ENCODE peak calls at places on chromosomes 11 and 22, in seven cellular contexts. One of them, this sample, is unnamed.

GRCh38 chr11:57103899-57104605 is 77.7 kb upstream of the LRRC55 start:
- DNase-seq in AG04450: no peak
- DNase-seq in adipocyte: no peak
- DNase-seq in brain microvascular endothelial cell: no peak
- DNase-seq in neuronal stem cell: no peak
- DNase-seq in mesenchymal stem cell: no peak
- DNase-seq in upper lobe of right lung: no peak
- DNase-seq in this sample: no peak

GRCh38 chr11:82932564-82932963 is 31.0 kb downstream of the DDIAS start:
- DNase-seq in adipocyte: no peak
- DNase-seq in neuronal stem cell: no peak
- DNase-seq in brain microvascular endothelial cell: no peak
- DNase-seq in AG04450: no peak
- DNase-seq in upper lobe of right lung: no peak
- DNase-seq in mesenchymal stem cell: no peak
- DNase-seq in this sample: no peak

GRCh38 chr11:115965754-115966504 is 461.7 kb upstream of the CADM1 start:
- DNase-seq in neuronal stem cell: no peak
- DNase-seq in AG04450: no peak
- DNase-seq in upper lobe of right lung: peak; percentile 74
- DNase-seq in mesenchymal stem cell: peak; percentile 50
- DNase-seq in adipocyte: no peak
- DNase-seq in brain microvascular endothelial cell: no peak
- DNase-seq in this sample: no peak

GRCh38 chr22:46263208-46263575 is at the start of gene PKDREJ:
- DNase-seq in mesenchymal stem cell: no peak
- DNase-seq in AG04450: no peak
- DNase-seq in adipocyte: no peak
- DNase-seq in brain microvascular endothelial cell: no peak
- DNase-seq in upper lobe of right lung: no peak
- DNase-seq in neuronal stem cell: no peak
- DNase-seq in this sample: no peak

GRCh38 chr22:25837288-25837900 is 95.4 kb downstream of the MYO18B start:
- DNase-seq in mesenchymal stem cell: no peak
- DNase-seq in AG04450: no peak
- DNase-seq in neuronal stem cell: no peak
- DNase-seq in brain microvascular endothelial cell: no peak
- DNase-seq in upper lobe of right lung: no peak
- DNase-seq in adipocyte: no peak
- DNase-seq in this sample: no peak

GRCh38 chr11:131606936-131607335 is 236.5 kb downstream of the NTM start:
- DNase-seq in adipocyte: no peak
- DNase-seq in upper lobe of right lung: no peak
- DNase-seq in neuronal stem cell: no peak
- DNase-seq in brain microvascular endothelial cell: no peak
- DNase-seq in AG04450: no peak
- DNase-seq in mesenchymal stem cell: no peak
- DNase-seq in this sample: no peak

GRCh38 chr11:34619062-34619516 is 1.8 kb upstream of the EHF start:
- DNase-seq in brain microvascular endothelial cell: no peak
- DNase-seq in mesenchymal stem cell: no peak
- DNase-seq in AG04450: no peak
- DNase-seq in neuronal stem cell: no peak
- DNase-seq in upper lobe of right lung: no peak
- DNase-seq in adipocyte: no peak
- DNase-seq in this sample: no peak

GRCh38 chr11:10302744-10303557 is 1.9 kb upstream of the ADM start:
- DNase-seq in upper lobe of right lung: peak; percentile 96
- DNase-seq in mesenchymal stem cell: peak; percentile 85
- DNase-seq in neuronal stem cell: peak; percentile 46
- DNase-seq in AG04450: no peak
- DNase-seq in brain microvascular endothelial cell: peak; percentile 48
- DNase-seq in adipocyte: peak; percentile 86
- DNase-seq in this sample: no peak

GRCh38 chr11:7019500-7020182 is 505 bp downstream of the ZNF214 start:
- DNase-seq in AG04450: no peak
- DNase-seq in brain microvascular endothelial cell: peak; percentile 5
- DNase-seq in mesenchymal stem cell: no peak
- DNase-seq in neuronal stem cell: no peak
- DNase-seq in upper lobe of right lung: peak; percentile 66
- DNase-seq in adipocyte: peak; percentile 59
- DNase-seq in this sample: no peak

GRCh38 chr11:79019981-79020380 is 420.8 kb downstream of the TENM4 start:
- DNase-seq in upper lobe of right lung: no peak
- DNase-seq in brain microvascular endothelial cell: no peak
- DNase-seq in adipocyte: no peak
- DNase-seq in neuronal stem cell: no peak
- DNase-seq in mesenchymal stem cell: no peak
- DNase-seq in AG04450: no peak
- DNase-seq in this sample: no peak

GRCh38 chr11:104541706-104542105 is 356.6 kb downstream of the CASP12 start:
- DNase-seq in mesenchymal stem cell: no peak
- DNase-seq in upper lobe of right lung: no peak
- DNase-seq in neuronal stem cell: no peak
- DNase-seq in adipocyte: no peak
- DNase-seq in brain microvascular endothelial cell: no peak
- DNase-seq in AG04450: no peak
- DNase-seq in this sample: no peak

GRCh38 chr11:69636512-69636866 is 4.5 kb upstream of the CCND1 start:
- DNase-seq in neuronal stem cell: peak; percentile 76
- DNase-seq in AG04450: peak; percentile 86
- DNase-seq in upper lobe of right lung: peak; percentile 86
- DNase-seq in mesenchymal stem cell: peak; percentile 88
- DNase-seq in adipocyte: peak; percentile 94
- DNase-seq in brain microvascular endothelial cell: peak; percentile 89
- DNase-seq in this sample: peak; percentile 61

GRCh38 chr11:14803846-14804245 is 88.2 kb downstream of the CYP2R1 start:
- DNase-seq in adipocyte: no peak
- DNase-seq in mesenchymal stem cell: no peak
- DNase-seq in AG04450: no peak
- DNase-seq in upper lobe of right lung: no peak
- DNase-seq in brain microvascular endothelial cell: no peak
- DNase-seq in neuronal stem cell: no peak
- DNase-seq in this sample: no peak

GRCh38 chr11:113261709-113262475 is 52.5 kb upstream of the TTC12 start:
- DNase-seq in AG04450: no peak
- DNase-seq in upper lobe of right lung: no peak
- DNase-seq in brain microvascular endothelial cell: no peak
- DNase-seq in adipocyte: peak; percentile 29
- DNase-seq in mesenchymal stem cell: peak; percentile 13
- DNase-seq in neuronal stem cell: no peak
- DNase-seq in this sample: no peak

GRCh38 chr11:4551346-4551979 is 6.5 kb downstream of the OR52M1 start:
- DNase-seq in mesenchymal stem cell: no peak
- DNase-seq in AG04450: no peak
- DNase-seq in brain microvascular endothelial cell: peak; percentile 4
- DNase-seq in upper lobe of right lung: no peak
- DNase-seq in neuronal stem cell: no peak
- DNase-seq in adipocyte: peak; percentile 16
- DNase-seq in this sample: no peak

GRCh38 chr11:132490976-132491375 is 1041.3 kb downstream of the OPCML start:
- DNase-seq in adipocyte: peak; percentile 21
- DNase-seq in upper lobe of right lung: no peak
- DNase-seq in neuronal stem cell: no peak
- DNase-seq in AG04450: peak; percentile 6
- DNase-seq in brain microvascular endothelial cell: no peak
- DNase-seq in mesenchymal stem cell: no peak
- DNase-seq in this sample: peak; percentile 54

GRCh38 chr11:9802291-9802861 is 138.5 kb downstream of the SWAP70 start:
- DNase-seq in neuronal stem cell: no peak
- DNase-seq in brain microvascular endothelial cell: peak; percentile 33
- DNase-seq in mesenchymal stem cell: peak; percentile 72
- DNase-seq in AG04450: peak; percentile 70
- DNase-seq in adipocyte: peak; percentile 93
- DNase-seq in upper lobe of right lung: no peak
- DNase-seq in this sample: peak; percentile 72

GRCh38 chr22:44225091-44225689 is 44.5 kb downstream of the PARVG start:
- DNase-seq in neuronal stem cell: no peak
- DNase-seq in mesenchymal stem cell: no peak
- DNase-seq in upper lobe of right lung: no peak
- DNase-seq in adipocyte: no peak
- DNase-seq in AG04450: no peak
- DNase-seq in brain microvascular endothelial cell: no peak
- DNase-seq in this sample: no peak

GRCh38 chr11:12285106-12285505 is 92.3 kb upstream of the PARVA start:
- DNase-seq in upper lobe of right lung: no peak
- DNase-seq in brain microvascular endothelial cell: peak; percentile 93
- DNase-seq in mesenchymal stem cell: peak; percentile 99
- DNase-seq in adipocyte: peak; percentile 76
- DNase-seq in AG04450: peak; percentile 89
- DNase-seq in neuronal stem cell: no peak
- DNase-seq in this sample: peak; percentile 77

GRCh38 chr22:31098633-31099110 is 8.7 kb downstream of the SELENOM start:
- DNase-seq in adipocyte: no peak
- DNase-seq in mesenchymal stem cell: no peak
- DNase-seq in brain microvascular endothelial cell: no peak
- DNase-seq in neuronal stem cell: no peak
- DNase-seq in AG04450: no peak
- DNase-seq in upper lobe of right lung: no peak
- DNase-seq in this sample: no peak

DNA sequence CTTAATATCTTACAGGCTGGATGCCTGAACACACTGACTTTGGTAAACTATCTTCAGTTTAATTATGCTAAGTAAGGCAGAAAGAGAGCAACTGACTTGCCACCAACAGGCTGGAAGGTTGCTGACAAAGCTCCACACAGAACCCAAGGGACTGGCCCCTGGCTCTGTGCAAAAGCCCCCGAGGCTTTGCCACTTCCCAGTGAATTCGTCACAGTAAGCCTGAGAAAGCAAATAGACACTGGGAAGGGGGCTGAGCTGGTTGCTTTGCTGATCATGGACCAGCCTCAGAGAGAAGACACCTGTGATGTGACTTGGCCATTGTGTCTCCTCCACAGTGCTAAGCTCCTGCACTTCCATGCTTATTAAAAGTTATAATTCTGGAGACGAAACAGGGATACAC is 91.7 kb downstream of the BLID start:
- DNase-seq in brain microvascular endothelial cell: no peak
- DNase-seq in neuronal stem cell: no peak
- DNase-seq in AG04450: no peak
- DNase-seq in upper lobe of right lung: no peak
- DNase-seq in mesenchymal stem cell: no peak
- DNase-seq in adipocyte: no peak
- DNase-seq in this sample: no peak
- H3K4me3 ChIP-seq in brain microvascular endothelial cell: no peak overlapping the region
- H3K4me3 ChIP-seq in neuronal stem cell: no peak overlapping the region
- H3K4me3 ChIP-seq in AG04450: no peak overlapping the region
- H3K4me3 ChIP-seq in upper lobe of right lung: no peak overlapping the region
- H3K4me3 ChIP-seq in mesenchymal stem cell: peak overlapping the region; percentile 65
- H3K4me3 ChIP-seq in adipocyte: peak overlapping the region; percentile 76
- H3K4me3 ChIP-seq in this sample: no peak overlapping the region

DNA sequence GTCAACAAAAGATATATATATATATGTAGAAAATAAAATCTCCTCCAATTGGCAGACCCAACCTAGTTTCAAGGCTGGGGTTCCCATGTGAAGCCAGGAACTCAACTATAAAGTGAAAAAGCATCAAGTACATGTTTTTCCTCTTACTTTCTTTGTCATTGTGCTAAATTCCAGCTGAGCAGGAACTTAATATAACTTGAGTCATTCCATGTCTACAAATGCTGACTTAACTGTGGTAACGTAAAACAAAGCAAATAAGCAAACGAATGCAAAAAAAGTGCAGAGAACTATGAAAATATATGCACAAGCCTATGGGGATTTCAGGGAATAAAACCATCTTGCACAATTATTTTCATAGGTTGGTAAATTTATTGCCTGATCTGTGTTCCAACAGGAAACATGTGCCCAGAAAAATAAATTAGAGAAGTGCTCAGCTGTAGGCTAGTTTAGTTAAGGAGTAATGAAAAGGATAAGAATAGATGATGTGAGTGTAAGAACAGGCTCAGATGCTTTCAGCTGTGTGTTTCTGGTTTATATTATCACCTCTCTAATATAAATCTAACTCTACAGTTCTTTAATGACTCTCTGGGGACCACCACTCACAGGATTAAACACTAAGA is 1169.3 kb downstream of the LRRC4C start:
- DNase-seq in upper lobe of right lung: no peak
- DNase-seq in brain microvascular endothelial cell: no peak
- DNase-seq in adipocyte: no peak
- DNase-seq in AG04450: no peak
- DNase-seq in mesenchymal stem cell: peak; percentile 35
- DNase-seq in neuronal stem cell: no peak
- DNase-seq in this sample: no peak
- H3K4me3 ChIP-seq in upper lobe of right lung: no peak overlapping the region
- H3K4me3 ChIP-seq in brain microvascular endothelial cell: no peak overlapping the region
- H3K4me3 ChIP-seq in adipocyte: no peak overlapping the region
- H3K4me3 ChIP-seq in AG04450: no peak overlapping the region
- H3K4me3 ChIP-seq in mesenchymal stem cell: no peak overlapping the region
- H3K4me3 ChIP-seq in neuronal stem cell: no peak overlapping the region
- H3K4me3 ChIP-seq in this sample: no peak overlapping the region

GRCh38 chr11:64804346-64805210 is 1.6 kb upstream of the MAP4K2 start:
- DNase-seq in brain microvascular endothelial cell: no peak
- DNase-seq in adipocyte: no peak
- DNase-seq in AG04450: no peak
- DNase-seq in upper lobe of right lung: no peak
- DNase-seq in mesenchymal stem cell: peak; percentile 15
- DNase-seq in neuronal stem cell: no peak
- DNase-seq in this sample: no peak
- H3K4me3 ChIP-seq in brain microvascular endothelial cell: no peak overlapping the region
- H3K4me3 ChIP-seq in adipocyte: no peak overlapping the region
- H3K4me3 ChIP-seq in AG04450: no peak overlapping the region
- H3K4me3 ChIP-seq in upper lobe of right lung: peak overlapping the region; percentile 57
- H3K4me3 ChIP-seq in mesenchymal stem cell: peak overlapping the region; percentile 85
- H3K4me3 ChIP-seq in neuronal stem cell: peak overlapping the region; percentile 43
- H3K4me3 ChIP-seq in this sample: no peak overlapping the region

DNA sequence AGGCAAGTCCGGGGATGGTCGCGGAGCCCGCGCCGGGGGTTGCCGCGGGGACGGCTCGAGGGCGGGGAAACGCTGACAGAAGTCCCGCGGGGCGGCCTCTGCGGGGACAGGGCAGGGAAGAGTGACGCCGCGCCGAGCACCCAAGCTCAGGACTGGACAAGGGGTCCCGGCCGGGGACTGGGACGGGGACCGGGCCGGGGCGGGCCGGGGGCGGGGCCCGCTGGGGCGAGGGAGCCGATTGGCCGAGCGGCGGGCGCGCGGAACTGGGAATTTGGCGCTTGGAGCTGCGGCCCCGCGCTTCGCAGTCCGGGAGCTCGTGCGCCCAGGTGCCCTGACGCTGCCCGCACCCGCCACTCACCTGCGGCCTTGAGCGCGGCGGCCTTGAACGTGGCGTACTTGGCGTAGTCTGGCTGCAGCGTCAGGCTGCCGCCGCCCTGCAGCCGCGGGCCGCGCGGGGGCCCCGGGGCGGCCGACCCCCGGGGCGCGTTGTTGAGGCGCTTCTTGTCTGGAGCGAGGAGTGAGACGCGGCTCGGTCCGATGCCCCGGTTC is 4.8 kb downstream of the SHISA8 start:
- DNase-seq in AG04450: no peak
- DNase-seq in brain microvascular endothelial cell: no peak
- DNase-seq in mesenchymal stem cell: no peak
- DNase-seq in adipocyte: peak; percentile 39
- DNase-seq in upper lobe of right lung: no peak
- DNase-seq in neuronal stem cell: no peak
- DNase-seq in this sample: no peak
- H3K4me3 ChIP-seq in AG04450: no peak overlapping the region
- H3K4me3 ChIP-seq in brain microvascular endothelial cell: no peak overlapping the region
- H3K4me3 ChIP-seq in mesenchymal stem cell: peak overlapping the region; percentile 39
- H3K4me3 ChIP-seq in adipocyte: no peak overlapping the region
- H3K4me3 ChIP-seq in upper lobe of right lung: peak overlapping the region; percentile 19
- H3K4me3 ChIP-seq in neuronal stem cell: no peak overlapping the region
- H3K4me3 ChIP-seq in this sample: peak overlapping the region; percentile 28

This sample was measured in skeletal muscle cell.